ENCODE peak calls at places on chromosome 4, in nine cellular contexts. O is memory B cell; Y is stimulated activated CD4-positive, alpha-beta T cell treated with anti-CD3 and anti-CD28 coated beads, Interleukin-2, amount 100 ng/mL, for 48 hours; C is EL; K is amniotic epithelial cell; I is H54; X is stimulated activated CD8-positive, alpha-beta memory T cell treated with anti-CD3 and anti-CD28 coated beads, Interleukin-15, amount 100 ng/mL, for 48 hours; W is fibroblast of the conjunctiva; T is NCI-H1694. A is an unnamed sample.

GRCh38 chr4:26858035-26858918 is 2.4 kb upstream of the STIM2 start:
- DNase-seq in O (no peak), Y (no peak), C (no peak), K (no peak), I (no peak), X (no peak), W (no peak), T (no peak), A (no peak)

GRCh38 chr4:924107-925096 is 7.7 kb downstream of the GAK start:
- DNase-seq in O (peak; percentile 48), Y (no peak), C (peak; percentile 48), K (peak; percentile 12), I (no peak), X (peak; percentile 34), W (no peak), T (no peak), A (no peak)

GRCh38 chr4:26140150-26140898 is 180.5 kb upstream of the RBPJ start:
- DNase-seq in O (no peak), Y (no peak), C (peak; percentile 83), K (peak; percentile 28), I (peak; percentile 23), X (no peak), W (no peak), T (no peak), A (no peak)

GRCh38 chr4:137794779-137795178 is 262.5 kb upstream of the PCDH18 start:
- DNase-seq in O (no peak), Y (no peak), C (peak; percentile 0), K (no peak), I (no peak), X (no peak), W (no peak), T (peak; percentile 85), A (no peak)

GRCh38 chr4:38013461-38014366 is 53.5 kb downstream of the PTTG2 start:
- DNase-seq in O (no peak), Y (no peak), C (peak; percentile 23), K (peak; percentile 74), I (peak; percentile 38), X (no peak), W (peak; percentile 2), T (no peak), A (no peak)

GRCh38 chr4:80709082-80709869 is 321.2 kb upstream of the BMP3 start:
- DNase-seq in O (no peak), Y (no peak), C (no peak), K (no peak), I (no peak), X (no peak), W (no peak), T (no peak), A (no peak)

GRCh38 chr4:15488136-15488535 is 18.5 kb downstream of the CC2D2A start:
- DNase-seq in O (no peak), Y (no peak), C (no peak), K (peak; percentile 23), I (no peak), X (no peak), W (no peak), T (no peak), A (no peak)

GRCh38 chr4:169410839-169411770 is 140.3 kb upstream of the SH3RF1 start:
- DNase-seq in O (peak; percentile 10), Y (peak; percentile 26), C (peak; percentile 60), K (peak; percentile 84), I (no peak), X (peak; percentile 37), W (no peak), T (no peak), A (peak; percentile 16)

GRCh38 chr4:151175754-151176153 is 76.3 kb downstream of the RPS3A start:
- DNase-seq in O (no peak), Y (no peak), C (no peak), K (no peak), I (no peak), X (no peak), W (no peak), T (no peak), A (no peak)

GRCh38 chr4:102736636-102737549 is 23.9 kb downstream of the MANBA start:
- DNase-seq in O (no peak), Y (no peak), C (no peak), K (no peak), I (no peak), X (no peak), W (no peak), T (no peak), A (no peak)

GRCh38 chr4:21512351-21512750 is 436.2 kb downstream of the KCNIP4 start:
- DNase-seq in O (no peak), Y (no peak), C (peak; percentile 21), K (peak; percentile 49), I (no peak), X (no peak), W (peak; percentile 32), T (peak; percentile 31), A (no peak)

GRCh38 chr4:65661469-65661868 is 8.8 kb downstream of the EPHA5 start:
- DNase-seq in O (no peak), Y (no peak), C (no peak), K (no peak), I (no peak), X (no peak), W (no peak), T (peak; percentile 83), A (no peak)